ENCODE peak calls at places on chromosomes 13 and 19, in ten cellular contexts. H is breast epithelium; W is PC-9; F is IMR-90; X is activated CD8-positive, alpha-beta T cell treated with anti-CD3 and anti-CD28 coated beads for 36 hours; M is lower leg skin; G is fibroblast of the aortic adventitia; S is GM06990; E is neural progenitor cell; Y is astrocyte. I is an unnamed sample.

GRCh38 chr13:32126756-32127155 is 95.2 kb downstream of the FRY start:
- DNase-seq in E (no peak), Y (no peak), W (no peak), F (peak), S (no peak), X (no peak), G (peak), M (no peak), H (no peak), I (no peak)

GRCh38 chr13:107845911-107846310 is 369.4 kb downstream of the LIG4 start:
- DNase-seq in E (no peak), H (no peak), X (no peak), M (no peak), G (no peak), F (no peak), Y (no peak), W (no peak), S (no peak), I (no peak)

GRCh38 chr19:18423258-18424020 is 4.2 kb downstream of the SSBP4 start:
- DNase-seq in E (no peak), F (no peak), H (no peak), S (no peak), M (no peak), Y (no peak), W (no peak), X (no peak), G (no peak), I (no peak)

GRCh38 chr13:37956536-37956935 is 87.0 kb upstream of the TRPC4 start:
- DNase-seq in F (no peak), X (no peak), H (no peak), S (no peak), E (no peak), G (no peak), W (peak), Y (no peak), M (no peak), I (no peak)

GRCh38 chr13:99119686-99120085 is 81.0 kb upstream of the UBAC2 start:
- DNase-seq in Y (no peak), E (no peak), S (no peak), H (no peak), W (no peak), X (peak), F (no peak), G (no peak), M (no peak), I (no peak)

GRCh38 chr19:49128545-49129237 is 9.3 kb downstream of the PPFIA3 start:
- DNase-seq in F (no peak), E (no peak), S (no peak), H (no peak), G (no peak), W (no peak), X (no peak), Y (no peak), M (no peak), I (no peak)

GRCh38 chr19:58010507-58010906 is 7.9 kb upstream of the ZNF606 start:
- DNase-seq in F (no peak), M (no peak), W (no peak), Y (no peak), E (no peak), X (no peak), G (no peak), S (no peak), H (no peak), I (no peak)

GRCh38 chr19:29232315-29232852 is 19.4 kb upstream of the UQCRFS1 start:
- DNase-seq in X (no peak), H (no peak), F (no peak), S (no peak), G (no peak), E (no peak), M (no peak), Y (no peak), W (no peak), I (no peak)

GRCh38 chr13:43377955-43378354 is 354.6 kb downstream of the DNAJC15 start:
- DNase-seq in M (no peak), X (no peak), S (no peak), F (peak), H (no peak), E (no peak), Y (peak), G (peak), W (no peak), I (no peak)

GRCh38 chr13:95553271-95553588 is 710 bp downstream of the CLDN10 start:
- DNase-seq in M (no peak), F (no peak), Y (no peak), E (peak), H (no peak), W (no peak), X (no peak), G (no peak), S (no peak), I (no peak)

GRCh38 chr13:44815507-44816074 is 173.7 kb downstream of the NUFIP1 start:
- DNase-seq in W (peak), Y (peak), G (peak), X (peak), E (peak), S (no peak), H (no peak), M (peak), F (peak), I (peak)

GRCh38 chr19:35260694-35261304 is 8.0 kb upstream of the USF2 start:
- DNase-seq in M (no peak), X (no peak), H (no peak), E (no peak), S (no peak), W (no peak), G (no peak), Y (no peak), F (no peak), I (peak)

GRCh38 chr19:46472592-46472991 is 1.2 kb upstream of the PNMA8A start:
- DNase-seq in X (no peak), G (no peak), S (no peak), Y (no peak), M (no peak), H (no peak), F (no peak), E (no peak), W (no peak), I (no peak)

GRCh38 chr19:46470376-46470775 is 987 bp downstream of the PNMA8A start:
- DNase-seq in H (no peak), M (no peak), Y (no peak), W (no peak), E (no peak), G (no peak), F (no peak), X (no peak), S (no peak), I (no peak)

GRCh38 chr19:46469541-46470185 is 1.7 kb downstream of the PNMA8A start:
- DNase-seq in W (no peak), G (no peak), H (no peak), E (no peak), X (no peak), F (no peak), M (no peak), Y (no peak), S (no peak), I (no peak)

GRCh38 chr19:46471778-46472543 is 598 bp upstream of the PNMA8A start:
- DNase-seq in X (no peak), M (no peak), Y (no peak), G (no peak), S (no peak), W (no peak), E (no peak), H (no peak), F (no peak), I (no peak)

DNA sequence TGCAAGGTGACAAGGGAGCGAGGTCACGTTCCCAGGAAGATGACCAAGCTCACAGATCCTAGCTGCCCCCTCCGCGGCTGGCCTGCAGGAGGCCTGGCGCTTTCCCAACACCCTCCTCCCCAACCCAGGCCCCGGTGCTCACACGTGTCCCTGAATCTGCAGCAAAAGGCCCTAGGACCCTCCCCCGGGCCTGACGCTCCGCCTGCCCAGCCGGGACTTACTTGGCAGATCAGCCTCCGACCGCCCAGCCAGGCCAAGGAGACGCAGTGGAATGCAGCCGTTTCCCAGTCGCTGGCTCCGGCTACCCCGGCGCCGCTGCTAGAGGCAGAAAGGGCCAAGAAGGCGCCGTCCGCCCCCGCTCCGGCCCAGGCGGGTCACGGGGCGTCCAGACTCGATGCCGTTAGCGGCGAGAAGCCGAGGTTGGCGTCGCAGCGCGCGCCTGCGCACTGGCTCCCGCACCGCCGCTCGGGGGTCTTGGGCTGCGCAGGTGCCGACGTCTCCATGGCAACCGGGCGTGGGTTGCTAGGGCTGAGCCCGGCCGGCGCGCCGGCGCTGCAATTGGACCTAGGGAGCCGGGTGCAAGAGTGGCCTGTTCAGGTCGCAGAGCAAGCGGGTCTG is at the start of gene PNMA8A:
- DNase-seq in Y (peak), M (no peak), S (no peak), F (peak), W (no peak), E (peak), G (peak), H (no peak), X (no peak), I (peak)
- TF ChIP-seq CTCF in Y (no peak), M (no peak), S (no peak), F (no peak), W (no peak), E (no peak), G (peak), H (no peak), X (no peak), I (no peak)

DNA sequence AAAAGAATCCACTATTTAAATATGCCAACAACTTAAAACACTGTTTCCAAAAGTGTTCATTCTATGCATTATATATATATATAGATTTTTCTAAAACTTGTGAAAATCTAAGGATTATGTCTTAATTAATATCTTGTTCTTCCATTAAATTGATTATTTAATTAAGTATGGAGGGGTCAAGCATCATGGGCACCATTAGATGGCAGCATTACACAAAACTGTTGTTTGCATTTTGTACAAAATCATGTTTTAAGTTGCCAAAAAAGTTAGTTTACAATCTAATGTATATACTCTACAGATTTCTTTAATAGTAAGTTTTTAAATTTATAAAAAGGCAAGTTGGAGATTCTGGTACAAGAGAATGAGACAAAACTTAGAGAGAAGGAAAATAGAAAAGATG is 213.2 kb upstream of the EDNRB start:
- DNase-seq in W (no peak), F (peak), E (no peak), X (no peak), H (no peak), Y (no peak), S (no peak), G (peak), M (no peak), I (no peak)
- TF ChIP-seq CTCF in W (peak), F (peak), E (peak), X (no peak), H (no peak), Y (peak), S (peak), G (peak), M (no peak), I (peak)

GRCh38 chr13:40170091-40170490 is 496.4 kb downstream of the FOXO1 start:
- DNase-seq in W (no peak), G (no peak), F (no peak), S (no peak), M (no peak), H (no peak), E (no peak), Y (peak), X (no peak), I (no peak)

GRCh38 chr13:40172878-40173277 is 493.6 kb downstream of the FOXO1 start:
- DNase-seq in Y (no peak), W (no peak), X (no peak), F (no peak), E (no peak), S (no peak), M (no peak), H (no peak), G (no peak), I (no peak)

GRCh38 chr13:40170982-40171381 is 495.5 kb downstream of the FOXO1 start:
- DNase-seq in E (no peak), X (peak), W (peak), Y (no peak), M (no peak), S (no peak), F (no peak), H (no peak), G (no peak), I (no peak)

GRCh38 chr13:40171566-40171965 is 494.9 kb downstream of the FOXO1 start:
- DNase-seq in W (no peak), E (no peak), Y (no peak), F (no peak), G (no peak), S (no peak), M (no peak), H (no peak), X (no peak), I (no peak)

DNA sequence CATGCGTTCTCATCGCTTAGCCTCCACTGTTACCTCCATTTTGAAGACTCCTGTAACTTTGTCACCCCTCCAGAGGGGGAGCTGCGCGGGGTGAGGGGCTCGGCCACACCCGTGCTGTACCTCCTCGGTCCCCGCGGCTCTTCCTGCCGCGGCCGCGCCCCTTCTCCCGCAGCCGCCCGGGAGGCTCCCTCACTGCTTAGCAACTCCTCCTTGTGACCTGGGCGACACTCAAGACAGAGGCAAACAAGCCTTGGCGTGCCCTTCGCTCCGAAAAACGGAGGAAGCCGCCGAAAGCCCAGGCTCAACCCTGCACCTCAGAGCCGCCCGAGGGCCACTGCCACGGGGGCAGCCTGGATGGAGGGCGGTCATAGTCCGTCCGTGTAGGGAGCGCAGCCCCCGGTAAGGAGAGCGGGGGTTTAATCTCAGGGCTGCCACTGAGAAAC is 494.3 kb downstream of the FOXO1 start:
- DNase-seq in E (no peak), F (no peak), H (no peak), Y (no peak), W (no peak), G (no peak), M (peak), X (no peak), S (no peak), I (no peak)
- TF ChIP-seq CTCF in E (no peak), F (no peak), H (no peak), Y (no peak), W (no peak), G (no peak), M (no peak), X (no peak), S (no peak), I (no peak)

GRCh38 chr13:60165391-60166099 is 1.8 kb upstream of the DIAPH3 start:
- DNase-seq in X (no peak), Y (peak), W (no peak), M (no peak), H (no peak), G (peak), E (no peak), F (peak), S (no peak), I (no peak)

GRCh38 chr13:60167121-60167520 is 3.4 kb upstream of the DIAPH3 start:
- DNase-seq in X (no peak), G (no peak), M (no peak), S (no peak), H (no peak), Y (no peak), F (no peak), W (no peak), E (no peak), I (no peak)

GRCh38 chr13:60170414-60170813 is 6.7 kb upstream of the DIAPH3 start:
- DNase-seq in F (no peak), X (no peak), M (no peak), Y (no peak), G (no peak), W (no peak), S (no peak), E (no peak), H (no peak), I (no peak)

GRCh38 chr13:60174113-60174512 is 10.4 kb upstream of the DIAPH3 start:
- DNase-seq in F (no peak), H (no peak), G (no peak), X (no peak), Y (no peak), W (no peak), M (no peak), S (no peak), E (no peak), I (no peak)

DNA sequence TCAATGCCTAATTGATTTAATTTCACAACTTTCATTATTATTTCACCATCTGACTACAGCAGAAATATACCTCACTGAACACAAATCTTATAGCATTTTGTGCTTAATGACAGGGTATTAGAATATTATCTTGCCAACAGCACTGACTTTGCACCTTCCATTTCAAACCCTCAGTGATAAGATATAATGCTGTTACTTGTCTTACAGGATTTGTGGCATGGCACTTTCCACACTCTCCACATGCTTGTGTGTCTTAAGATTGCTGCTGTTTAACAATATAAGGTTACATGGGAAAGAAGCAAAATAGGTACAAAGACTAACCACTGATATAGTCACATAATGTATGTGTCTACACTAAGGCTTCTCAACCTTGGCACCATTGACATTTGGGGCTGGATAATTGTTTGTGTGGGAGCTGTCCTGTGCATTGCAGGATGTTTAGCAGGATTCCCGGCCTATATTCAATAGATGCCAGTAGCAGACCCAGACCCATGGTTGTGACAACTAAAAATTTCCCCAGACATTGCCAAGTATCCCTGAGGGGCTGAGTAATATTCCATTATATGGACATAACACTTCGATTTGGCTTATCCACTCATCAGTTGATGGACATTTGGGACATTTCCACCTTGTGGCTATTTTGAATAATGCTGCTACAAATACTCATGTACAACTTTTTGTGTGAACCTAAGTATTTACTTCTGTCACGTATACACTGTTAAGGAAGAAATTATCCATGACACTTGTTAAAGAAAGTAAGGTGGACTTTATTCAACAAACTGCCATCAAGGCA is 5.7 kb upstream of the DIAPH3 start:
- DNase-seq in H (no peak), F (no peak), G (no peak), S (no peak), E (no peak), X (no peak), Y (no peak), W (no peak), M (no peak), I (no peak)
- TF ChIP-seq CTCF in H (no peak), F (peak), G (no peak), S (peak), E (no peak), X (no peak), Y (no peak), W (peak), M (no peak), I (no peak)

GRCh38 chr13:23632741-23633140 is 62.5 kb downstream of the TNFRSF19 start:
- DNase-seq in Y (no peak), W (no peak), H (no peak), E (peak), X (no peak), S (no peak), M (no peak), G (no peak), F (no peak), I (no peak)

GRCh38 chr13:23631676-23632622 is 61.7 kb downstream of the TNFRSF19 start:
- DNase-seq in S (no peak), H (no peak), G (no peak), E (peak), X (no peak), W (no peak), F (no peak), M (no peak), Y (no peak), I (no peak)

GRCh38 chr13:23636360-23636759 is 66.1 kb downstream of the TNFRSF19 start:
- DNase-seq in F (no peak), S (no peak), E (no peak), H (no peak), Y (no peak), G (no peak), M (no peak), W (no peak), X (no peak), I (no peak)

GRCh38 chr13:23637813-23638212 is 67.6 kb downstream of the TNFRSF19 start:
- DNase-seq in X (no peak), E (peak), W (no peak), H (no peak), S (no peak), F (no peak), Y (no peak), M (no peak), G (no peak), I (no peak)

DNA sequence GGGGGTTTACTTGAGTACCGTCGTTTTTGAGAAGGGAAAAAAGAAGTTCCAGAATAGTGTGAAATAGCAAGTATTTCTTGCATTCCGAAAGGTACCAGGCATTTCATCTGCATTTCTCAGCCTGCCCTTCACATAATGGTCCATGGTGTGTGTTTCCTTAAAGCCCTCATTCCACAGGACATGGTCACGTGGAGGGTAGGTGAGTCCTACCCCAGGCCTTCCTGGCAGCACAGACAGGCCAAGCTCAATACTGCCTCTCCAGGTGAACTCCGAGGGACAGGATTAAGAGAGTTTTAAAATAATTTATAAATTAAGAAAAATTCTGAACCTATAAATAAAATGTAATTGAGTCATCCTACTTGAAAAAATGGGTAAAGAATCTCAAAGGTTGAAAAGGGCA is 64.7 kb downstream of the TNFRSF19 start:
- DNase-seq in F (no peak), Y (no peak), S (no peak), E (no peak), G (no peak), M (no peak), W (no peak), X (no peak), H (no peak), I (no peak)
- TF ChIP-seq CTCF in F (no peak), Y (no peak), S (peak), E (no peak), G (peak), M (no peak), W (no peak), X (no peak), H (no peak), I (no peak)

DNA sequence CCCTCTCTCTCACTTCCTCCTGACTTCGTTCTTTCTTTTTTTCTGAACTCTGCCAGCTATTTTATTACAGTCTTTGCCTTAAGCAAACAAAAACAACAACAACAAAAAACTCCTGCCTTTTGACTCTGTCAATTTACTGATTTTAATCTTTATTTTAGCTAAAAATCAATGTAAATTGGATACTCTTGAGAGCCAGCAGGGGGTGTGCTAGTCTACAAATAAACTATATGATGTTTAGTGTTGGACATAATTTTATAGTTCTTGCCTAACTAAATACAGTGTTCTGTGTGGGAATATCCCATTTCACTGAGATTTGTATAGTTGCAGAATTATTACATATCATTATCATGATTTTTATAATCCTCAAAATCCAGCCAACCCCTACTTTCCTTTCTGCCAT is 1199.9 kb upstream of the SPRY2 start:
- DNase-seq in Y (no peak), X (no peak), E (peak), F (no peak), W (no peak), S (no peak), H (no peak), G (no peak), M (no peak), I (no peak)
- TF ChIP-seq CTCF in Y (peak), X (no peak), E (peak), F (no peak), W (peak), S (no peak), H (no peak), G (no peak), M (no peak), I (no peak)